ENCODE peak calls at places on chromosomes 11 and 22, in five cellular contexts. E is foreskin fibroblast, V is AG10803, I is GM13977, T is stomach. Z is an unnamed sample.

GRCh38 chr11:101264303-101264702 is 134.7 kb upstream of the PGR start:
- DNase-seq in T (no peak), E (no peak), V (no peak), I (no peak), Z (no peak)

GRCh38 chr11:58900479-58901420 is 38.5 kb upstream of the GLYATL1 start:
- DNase-seq in E (peak), T (peak), V (peak), I (peak), Z (peak)

GRCh38 chr11:125110996-125111340 is 458 bp downstream of the TMEM218 start:
- DNase-seq in E (peak), V (peak), T (no peak), I (no peak), Z (no peak)

GRCh38 chr22:38074181-38075104 is 9.5 kb downstream of the SLC16A8 start:
- DNase-seq in I (no peak), V (peak), T (no peak), E (peak), Z (no peak)

GRCh38 chr22:23713696-23714595 is 23.1 kb downstream of the RGL4 start:
- DNase-seq in E (no peak), T (no peak), I (no peak), V (no peak), Z (no peak)

GRCh38 chr11:125069796-125070195 is 6.7 kb downstream of the SLC37A2 start:
- DNase-seq in T (no peak), I (no peak), V (peak), E (peak), Z (no peak)

GRCh38 chr11:2220173-2220771 is 48.7 kb upstream of the TH start:
- DNase-seq in I (no peak), T (no peak), V (no peak), E (no peak), Z (no peak)

GRCh38 chr11:35621620-35622019 is 3.4 kb downstream of the FJX1 start:
- DNase-seq in V (no peak), I (no peak), E (no peak), T (no peak), Z (no peak)

GRCh38 chr11:65497141-65498041 is 1.5 kb upstream of the MALAT1 start:
- DNase-seq in E (peak), T (peak), I (peak), V (peak), Z (peak)

GRCh38 chr11:120744016-120744994 is 232.8 kb downstream of the GRIK4 start:
- DNase-seq in I (no peak), E (peak), V (no peak), T (no peak), Z (no peak)
- TF ChIP-seq CTCF in I (no peak), E (no peak), V (no peak), T (no peak), Z (no peak)

GRCh38 chr11:63749624-63750023 is 19.0 kb downstream of the ZFTA start:
- DNase-seq in T (no peak), V (no peak), I (no peak), E (no peak), Z (no peak)

GRCh38 chr11:63747006-63747405 is 21.6 kb downstream of the ZFTA start:
- DNase-seq in I (no peak), V (peak), E (peak), T (no peak), Z (no peak)

GRCh38 chr11:63745304-63746170 is 23.0 kb downstream of the ZFTA start:
- DNase-seq in I (no peak), E (no peak), T (no peak), V (no peak), Z (no peak)
- TF ChIP-seq CTCF in I (no peak), E (no peak), T (no peak), V (peak), Z (peak)

DNA sequence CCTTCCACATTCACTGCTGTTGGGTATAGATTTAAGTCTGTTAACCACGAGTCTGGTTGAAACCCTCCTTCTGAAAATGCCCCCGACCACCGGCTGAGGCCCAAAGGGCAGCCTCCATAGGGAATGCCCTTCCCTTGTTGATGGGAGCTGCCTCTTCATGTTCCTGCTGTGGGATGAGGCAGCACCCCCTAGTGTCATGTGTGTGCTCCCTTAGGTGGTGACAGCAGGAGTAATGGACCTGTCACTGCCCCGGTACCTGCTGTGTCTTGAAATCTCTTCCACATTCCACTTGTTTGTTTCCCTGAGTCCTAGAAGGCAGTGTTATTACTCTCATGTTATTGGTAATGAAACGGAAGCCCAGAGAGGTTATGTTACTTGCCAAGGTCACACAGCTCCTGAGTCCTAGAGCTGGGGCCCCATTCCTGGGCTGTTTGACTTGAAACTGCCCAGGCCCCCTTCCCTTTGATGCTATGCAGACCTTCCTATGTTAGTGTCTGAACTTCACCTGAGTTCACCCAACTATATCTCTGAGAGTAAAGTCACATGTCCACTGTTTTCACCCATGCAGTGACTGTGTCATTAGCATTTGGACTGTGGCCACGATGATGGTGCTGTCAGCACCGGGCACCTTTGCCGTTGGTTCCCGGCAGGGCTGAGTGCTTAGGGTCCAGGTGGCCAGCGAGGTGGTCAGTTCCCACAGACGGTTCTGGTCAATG is 234.3 kb downstream of the TBC1D22A start:
- DNase-seq in V (no peak), E (no peak), T (no peak), I (no peak), Z (no peak)
- TF ChIP-seq CTCF in V (peak), E (peak), T (no peak), I (no peak), Z (no peak)

GRCh38 chr11:84909740-84910139 is 717.4 kb downstream of the DLG2 start:
- DNase-seq in T (no peak), E (no peak), V (no peak), I (no peak), Z (no peak)

GRCh38 chr11:84914511-84914910 is 712.6 kb downstream of the DLG2 start:
- DNase-seq in V (no peak), I (no peak), E (no peak), T (no peak), Z (no peak)
- TF ChIP-seq CTCF in V (no peak), I (no peak), E (no peak), T (no peak), Z (no peak)

GRCh38 chr11:113584371-113584770 is 109.2 kb upstream of the DRD2 start:
- DNase-seq in I (no peak), E (no peak), T (no peak), V (no peak), Z (no peak)

GRCh38 chr11:113581713-113582112 is 106.5 kb upstream of the DRD2 start:
- DNase-seq in I (no peak), V (no peak), T (no peak), E (no peak), Z (no peak)

GRCh38 chr11:113591122-113591521 is 115.0 kb downstream of the TMPRSS5 start:
- DNase-seq in V (no peak), E (no peak), T (no peak), I (no peak), Z (no peak)

DNA sequence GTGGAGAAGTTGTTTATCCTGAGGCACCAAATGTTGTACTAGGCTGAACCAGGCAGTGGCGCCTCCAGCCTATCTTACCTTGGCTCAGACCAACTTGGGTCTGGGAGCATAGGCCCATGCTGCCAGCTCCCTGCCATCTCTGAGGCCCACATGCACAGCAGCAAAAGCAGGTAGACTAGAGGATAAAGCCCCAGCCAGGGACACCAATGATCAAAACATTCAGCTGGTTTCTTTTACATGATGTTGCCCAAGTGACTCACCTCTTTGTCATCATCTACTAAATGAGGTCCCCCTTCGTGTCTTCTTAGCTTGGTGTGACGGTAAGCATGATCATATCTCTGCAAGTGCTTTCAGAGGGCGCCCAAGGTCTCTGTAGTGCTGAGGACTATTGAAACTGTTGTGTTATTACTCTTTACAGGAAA is 112.1 kb upstream of the DRD2 start:
- DNase-seq in V (peak), E (no peak), I (peak), T (no peak), Z (no peak)
- TF ChIP-seq CTCF in V (no peak), E (no peak), I (peak), T (no peak), Z (no peak)